ENCODE peak calls at places on chromosomes 12 and 14, in ten cellular contexts. One of them, this sample, is unnamed. For H3K4me1 and H3K9me3, the result is how much of the 10 kb centered on the place peaks cover.

GRCh38 chr12:54439521-54440255 is 20.6 kb upstream of the ITGA5 start:
- DNase-seq in tibial nerve: no peak
- DNase-seq in neuronal stem cell: no peak
- DNase-seq in left lung: no peak
- DNase-seq in psoas muscle: no peak
- DNase-seq in mammary epithelial cell: peak
- DNase-seq in cardiac muscle cell: peak
- DNase-seq in thoracic aorta: no peak
- DNase-seq in uterus: no peak
- DNase-seq in SK-N-SH: peak
- DNase-seq in this sample: no peak

GRCh38 chr14:60064491-60065072 is 27.1 kb upstream of the PCNX4 start:
- DNase-seq in cardiac muscle cell: peak
- DNase-seq in neuronal stem cell: no peak
- DNase-seq in thoracic aorta: no peak
- DNase-seq in left lung: no peak
- DNase-seq in tibial nerve: no peak
- DNase-seq in mammary epithelial cell: peak
- DNase-seq in psoas muscle: no peak
- DNase-seq in SK-N-SH: peak
- DNase-seq in uterus: no peak
- DNase-seq in this sample: no peak

GRCh38 chr14:65788876-65789859 is 376.6 kb downstream of the FUT8 start:
- DNase-seq in psoas muscle: no peak
- DNase-seq in tibial nerve: no peak
- DNase-seq in left lung: no peak
- DNase-seq in uterus: no peak
- DNase-seq in mammary epithelial cell: no peak
- DNase-seq in neuronal stem cell: no peak
- DNase-seq in thoracic aorta: no peak
- DNase-seq in SK-N-SH: peak
- DNase-seq in cardiac muscle cell: no peak
- DNase-seq in this sample: no peak

GRCh38 chr14:36941783-36942521 is 230.5 kb downstream of the SLC25A21 start:
- DNase-seq in uterus: peak
- DNase-seq in neuronal stem cell: peak
- DNase-seq in SK-N-SH: peak
- DNase-seq in cardiac muscle cell: peak
- DNase-seq in left lung: peak
- DNase-seq in psoas muscle: peak
- DNase-seq in thoracic aorta: no peak
- DNase-seq in mammary epithelial cell: peak
- DNase-seq in tibial nerve: peak
- DNase-seq in this sample: peak

GRCh38 chr12:122111070-122111750 is 32.7 kb downstream of the MLXIP start:
- DNase-seq in mammary epithelial cell: peak
- DNase-seq in cardiac muscle cell: no peak
- DNase-seq in thoracic aorta: no peak
- DNase-seq in uterus: no peak
- DNase-seq in neuronal stem cell: no peak
- DNase-seq in tibial nerve: no peak
- DNase-seq in SK-N-SH: no peak
- DNase-seq in left lung: no peak
- DNase-seq in psoas muscle: no peak
- DNase-seq in this sample: no peak

GRCh38 chr14:39491134-39491541 is 58.9 kb upstream of the FBXO33 start:
- DNase-seq in uterus: no peak
- DNase-seq in SK-N-SH: peak
- DNase-seq in thoracic aorta: no peak
- DNase-seq in neuronal stem cell: no peak
- DNase-seq in cardiac muscle cell: peak
- DNase-seq in left lung: no peak
- DNase-seq in mammary epithelial cell: no peak
- DNase-seq in psoas muscle: no peak
- DNase-seq in tibial nerve: no peak
- DNase-seq in this sample: no peak

GRCh38 chr12:130832561-130833209 is 6.4 kb downstream of the STX2 start:
- DNase-seq in left lung: no peak
- DNase-seq in thoracic aorta: no peak
- DNase-seq in tibial nerve: no peak
- DNase-seq in mammary epithelial cell: peak
- DNase-seq in psoas muscle: peak
- DNase-seq in neuronal stem cell: no peak
- DNase-seq in SK-N-SH: no peak
- DNase-seq in uterus: no peak
- DNase-seq in cardiac muscle cell: peak
- DNase-seq in this sample: no peak

GRCh38 chr12:75560167-75560566 is 48.8 kb upstream of the KRR1 start:
- DNase-seq in psoas muscle: no peak
- DNase-seq in neuronal stem cell: no peak
- DNase-seq in mammary epithelial cell: peak
- DNase-seq in uterus: no peak
- DNase-seq in tibial nerve: no peak
- DNase-seq in SK-N-SH: peak
- DNase-seq in cardiac muscle cell: peak
- DNase-seq in thoracic aorta: no peak
- DNase-seq in left lung: no peak
- DNase-seq in this sample: no peak

GRCh38 chr12:54197037-54197909 is 8.5 kb upstream of the SMUG1 start:
- DNase-seq in cardiac muscle cell: no peak
- DNase-seq in psoas muscle: peak
- DNase-seq in thoracic aorta: no peak
- DNase-seq in tibial nerve: no peak
- DNase-seq in left lung: no peak
- DNase-seq in mammary epithelial cell: peak
- DNase-seq in neuronal stem cell: no peak
- DNase-seq in SK-N-SH: no peak
- DNase-seq in uterus: no peak
- DNase-seq in this sample: no peak

GRCh38 chr12:6336079-6336858 is 5.6 kb downstream of the TNFRSF1A start:
- DNase-seq in psoas muscle: peak
- DNase-seq in SK-N-SH: peak
- DNase-seq in tibial nerve: peak
- DNase-seq in thoracic aorta: peak
- DNase-seq in cardiac muscle cell: peak
- DNase-seq in left lung: peak
- DNase-seq in uterus: peak
- DNase-seq in mammary epithelial cell: peak
- DNase-seq in neuronal stem cell: peak
- DNase-seq in this sample: peak

GRCh38 chr14:25090716-25091454 is 40.9 kb upstream of the STXBP6 start:
- DNase-seq in uterus: no peak
- DNase-seq in psoas muscle: no peak
- DNase-seq in mammary epithelial cell: peak
- DNase-seq in tibial nerve: no peak
- DNase-seq in left lung: no peak
- DNase-seq in neuronal stem cell: peak
- DNase-seq in cardiac muscle cell: peak
- DNase-seq in thoracic aorta: no peak
- DNase-seq in SK-N-SH: no peak
- DNase-seq in this sample: no peak

GRCh38 chr14:100105357-100106169 is 40.3 kb downstream of the EVL start:
- DNase-seq in SK-N-SH: no peak
- DNase-seq in left lung: no peak
- DNase-seq in cardiac muscle cell: no peak
- DNase-seq in mammary epithelial cell: no peak
- DNase-seq in neuronal stem cell: no peak
- DNase-seq in uterus: no peak
- DNase-seq in psoas muscle: no peak
- DNase-seq in thoracic aorta: no peak
- DNase-seq in tibial nerve: no peak
- DNase-seq in this sample: no peak

DNA sequence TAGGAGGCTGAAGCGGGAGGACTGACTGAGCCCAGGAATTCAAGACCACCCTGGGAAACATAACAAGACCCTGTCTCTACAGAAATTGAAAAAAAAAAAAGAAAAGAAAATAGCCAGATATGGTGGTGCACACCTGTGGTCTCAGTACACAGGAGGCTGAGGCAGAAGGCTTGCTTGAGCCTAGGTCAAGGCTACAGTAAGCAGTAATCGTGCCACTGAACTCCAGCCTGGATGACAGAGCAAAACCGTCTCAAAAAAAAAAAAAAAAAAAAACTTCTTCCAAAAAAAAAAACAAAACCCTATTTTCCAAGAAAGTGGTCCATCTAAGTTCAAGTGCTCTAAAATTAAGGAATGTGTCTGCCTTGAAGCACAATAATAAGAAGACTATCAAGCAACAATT is 19.8 kb downstream of the SNX6 start:
- DNase-seq in SK-N-SH: no peak
- DNase-seq in uterus: no peak
- DNase-seq in tibial nerve: no peak
- DNase-seq in left lung: no peak
- DNase-seq in thoracic aorta: no peak
- DNase-seq in psoas muscle: no peak
- DNase-seq in cardiac muscle cell: no peak
- DNase-seq in neuronal stem cell: no peak
- DNase-seq in mammary epithelial cell: no peak
- DNase-seq in this sample: no peak
- H3K4me1 ChIP-seq in SK-N-SH: under half
- H3K4me1 ChIP-seq in uterus: under half
- H3K4me1 ChIP-seq in tibial nerve: under half
- H3K4me1 ChIP-seq in left lung: under half
- H3K4me1 ChIP-seq in thoracic aorta: under half
- H3K4me1 ChIP-seq in psoas muscle: under half
- H3K4me1 ChIP-seq in cardiac muscle cell: under half
- H3K4me1 ChIP-seq in neuronal stem cell: under half
- H3K4me1 ChIP-seq in mammary epithelial cell: under half
- H3K4me1 ChIP-seq in this sample: under half

DNA sequence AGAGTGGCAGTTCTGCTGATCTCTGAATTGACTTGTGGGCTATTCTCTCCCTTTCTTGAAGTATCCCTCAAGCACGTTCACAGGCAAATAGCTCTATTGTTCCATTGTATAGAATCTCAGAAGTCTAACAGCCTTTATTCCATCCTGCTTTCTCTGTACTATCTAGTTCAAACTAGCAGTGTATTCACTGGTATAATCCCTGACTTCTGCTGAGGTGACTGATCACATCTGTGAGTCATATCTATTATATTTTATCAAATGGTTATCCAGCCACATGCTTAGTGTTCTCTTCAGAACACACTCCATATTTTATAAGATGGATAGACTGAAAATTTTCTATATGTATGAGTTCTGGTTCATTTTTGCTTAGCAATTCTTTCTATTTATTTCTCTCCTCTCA is 866.1 kb downstream of the C12orf50 start:
- DNase-seq in neuronal stem cell: no peak
- DNase-seq in uterus: no peak
- DNase-seq in tibial nerve: no peak
- DNase-seq in cardiac muscle cell: no peak
- DNase-seq in SK-N-SH: no peak
- DNase-seq in mammary epithelial cell: peak
- DNase-seq in left lung: no peak
- DNase-seq in thoracic aorta: no peak
- DNase-seq in psoas muscle: no peak
- DNase-seq in this sample: no peak
- H3K9me3 ChIP-seq in neuronal stem cell: under half
- H3K9me3 ChIP-seq in uterus: under half
- H3K9me3 ChIP-seq in tibial nerve: under half
- H3K9me3 ChIP-seq in cardiac muscle cell: under half
- H3K9me3 ChIP-seq in SK-N-SH: under half
- H3K9me3 ChIP-seq in mammary epithelial cell: under half
- H3K9me3 ChIP-seq in left lung: under half
- H3K9me3 ChIP-seq in thoracic aorta: under half
- H3K9me3 ChIP-seq in psoas muscle: under half
- H3K9me3 ChIP-seq in this sample: under half

DNA sequence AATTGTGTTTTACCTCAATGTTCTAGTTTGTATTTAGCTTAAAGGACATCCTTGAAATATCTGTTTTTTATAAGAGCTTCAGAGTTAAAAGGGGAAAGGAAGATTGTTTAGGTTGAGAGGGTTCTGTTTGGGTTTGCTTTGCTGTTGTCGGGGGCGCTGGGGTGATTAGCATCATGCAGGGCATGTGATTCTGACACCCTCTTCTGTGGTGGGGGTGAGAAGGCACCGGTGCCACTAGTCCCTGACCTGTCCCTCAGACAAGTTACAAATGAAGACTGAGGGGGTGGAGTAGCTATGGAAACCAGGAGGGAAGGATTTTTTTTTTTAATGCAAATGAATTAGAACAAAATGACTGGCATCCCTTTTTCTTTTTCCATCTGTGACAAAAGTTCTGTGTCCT is 291.3 kb downstream of the RPAP3 start:
- DNase-seq in SK-N-SH: no peak
- DNase-seq in left lung: no peak
- DNase-seq in uterus: no peak
- DNase-seq in thoracic aorta: no peak
- DNase-seq in mammary epithelial cell: no peak
- DNase-seq in tibial nerve: no peak
- DNase-seq in cardiac muscle cell: no peak
- DNase-seq in psoas muscle: no peak
- DNase-seq in neuronal stem cell: no peak
- DNase-seq in this sample: no peak
- H3K4me1 ChIP-seq in SK-N-SH: under half
- H3K4me1 ChIP-seq in left lung: under half
- H3K4me1 ChIP-seq in uterus: under half
- H3K4me1 ChIP-seq in thoracic aorta: under half
- H3K4me1 ChIP-seq in mammary epithelial cell: under half
- H3K4me1 ChIP-seq in tibial nerve: under half
- H3K4me1 ChIP-seq in cardiac muscle cell: under half
- H3K4me1 ChIP-seq in psoas muscle: under half
- H3K4me1 ChIP-seq in neuronal stem cell: under half
- H3K4me1 ChIP-seq in this sample: under half

GRCh38 chr12:34294671-34295365 is 272.5 kb downstream of the ALG10 start:
- DNase-seq in cardiac muscle cell: no peak
- DNase-seq in thoracic aorta: no peak
- DNase-seq in psoas muscle: peak
- DNase-seq in mammary epithelial cell: no peak
- DNase-seq in tibial nerve: no peak
- DNase-seq in SK-N-SH: no peak
- DNase-seq in left lung: peak
- DNase-seq in uterus: peak
- DNase-seq in neuronal stem cell: no peak
- DNase-seq in this sample: no peak

GRCh38 chr12:34294137-34294536 is 271.8 kb downstream of the ALG10 start:
- DNase-seq in cardiac muscle cell: no peak
- DNase-seq in psoas muscle: no peak
- DNase-seq in mammary epithelial cell: no peak
- DNase-seq in neuronal stem cell: no peak
- DNase-seq in SK-N-SH: no peak
- DNase-seq in left lung: peak
- DNase-seq in tibial nerve: no peak
- DNase-seq in thoracic aorta: no peak
- DNase-seq in uterus: no peak
- DNase-seq in this sample: peak

GRCh38 chr12:34291426-34291901 is 269.2 kb downstream of the ALG10 start:
- DNase-seq in uterus: no peak
- DNase-seq in SK-N-SH: no peak
- DNase-seq in thoracic aorta: no peak
- DNase-seq in tibial nerve: peak
- DNase-seq in mammary epithelial cell: no peak
- DNase-seq in psoas muscle: no peak
- DNase-seq in cardiac muscle cell: no peak
- DNase-seq in left lung: no peak
- DNase-seq in neuronal stem cell: no peak
- DNase-seq in this sample: no peak

GRCh38 chr12:34291001-34291400 is 268.7 kb downstream of the ALG10 start:
- DNase-seq in thoracic aorta: no peak
- DNase-seq in neuronal stem cell: no peak
- DNase-seq in left lung: peak
- DNase-seq in psoas muscle: no peak
- DNase-seq in cardiac muscle cell: no peak
- DNase-seq in SK-N-SH: no peak
- DNase-seq in mammary epithelial cell: no peak
- DNase-seq in tibial nerve: peak
- DNase-seq in uterus: no peak
- DNase-seq in this sample: peak

GRCh38 chr12:34292736-34293625 is 270.7 kb downstream of the ALG10 start:
- DNase-seq in uterus: peak
- DNase-seq in thoracic aorta: no peak
- DNase-seq in psoas muscle: no peak
- DNase-seq in tibial nerve: no peak
- DNase-seq in SK-N-SH: no peak
- DNase-seq in neuronal stem cell: no peak
- DNase-seq in mammary epithelial cell: no peak
- DNase-seq in cardiac muscle cell: no peak
- DNase-seq in left lung: peak
- DNase-seq in this sample: peak
- H3K9me3 ChIP-seq in uterus: under half
- H3K9me3 ChIP-seq in thoracic aorta: under half
- H3K9me3 ChIP-seq in psoas muscle: under half
- H3K9me3 ChIP-seq in tibial nerve: half or more
- H3K9me3 ChIP-seq in SK-N-SH: under half
- H3K9me3 ChIP-seq in neuronal stem cell: under half
- H3K9me3 ChIP-seq in mammary epithelial cell: half or more
- H3K9me3 ChIP-seq in cardiac muscle cell: under half
- H3K9me3 ChIP-seq in left lung: half or more
- H3K9me3 ChIP-seq in this sample: under half